ENCODE peak calls at places on chromosomes 13 and 19, in ten cellular contexts. E, S, L, O, H, U, D, G, R and P are unnamed samples.

GRCh38 chr19:27765912-27766725 is 1446.8 kb downstream of the UQCRFS1 start:
- DNase-seq in E (no peak), S (no peak), L (no peak), O (no peak), H (no peak), U (no peak), D (no peak), G (no peak), R (no peak), P (no peak)

GRCh38 chr19:34838753-34839431 is 65.9 kb upstream of the ZNF599 start:
- DNase-seq in E (no peak), S (no peak), L (no peak), O (no peak), H (no peak), U (no peak), D (peak; percentile 26), G (no peak), R (peak; percentile 55), P (no peak)

GRCh38 chr13:99265823-99266426 is 7.7 kb upstream of the GPR18 start:
- DNase-seq in E (peak; percentile 32), S (no peak), L (no peak), O (no peak), H (peak; percentile 59), U (peak; percentile 9), D (peak; percentile 72), G (peak; percentile 40), R (peak; percentile 58), P (no peak)

GRCh38 chr19:12163841-12164240 is 945 bp downstream of the ZNF136 start:
- DNase-seq in E (peak; percentile 64), S (no peak), L (no peak), O (no peak), H (peak; percentile 0), U (no peak), D (peak; percentile 27), G (no peak), R (no peak), P (no peak)

GRCh38 chr19:14450168-14450874 is 17.2 kb downstream of the PKN1 start:
- DNase-seq in E (no peak), S (no peak), L (peak; percentile 77), O (no peak), H (peak; percentile 56), U (no peak), D (peak; percentile 28), G (peak; percentile 87), R (no peak), P (no peak)

GRCh38 chr19:7648265-7649014 is 11.5 kb downstream of the STXBP2 start:
- DNase-seq in E (no peak), S (no peak), L (no peak), O (no peak), H (no peak), U (no peak), D (no peak), G (no peak), R (no peak), P (no peak)

GRCh38 chr13:94269557-94269956 is 209.9 kb downstream of the DCT start:
- DNase-seq in E (no peak), S (no peak), L (no peak), O (no peak), H (no peak), U (no peak), D (no peak), G (no peak), R (no peak), P (no peak)

GRCh38 chr19:21482863-21483276 is 22.5 kb upstream of the ZNF429 start:
- DNase-seq in E (no peak), S (no peak), L (peak; percentile 76), O (peak; percentile 38), H (no peak), U (no peak), D (peak; percentile 17), G (peak; percentile 7), R (peak; percentile 55), P (peak; percentile 54)

GRCh38 chr19:28793391-28794168 is 419.4 kb downstream of the UQCRFS1 start:
- DNase-seq in E (no peak), S (peak; percentile 0), L (no peak), O (no peak), H (no peak), U (no peak), D (no peak), G (no peak), R (peak; percentile 39), P (no peak)

GRCh38 chr13:30026093-30026492 is 175.7 kb upstream of the UBL3 start:
- DNase-seq in E (peak; percentile 58), S (no peak), L (no peak), O (no peak), H (no peak), U (no peak), D (peak; percentile 21), G (no peak), R (no peak), P (no peak)

GRCh38 chr19:11659612-11660011 is 62.3 kb downstream of the ZNF627 start:
- DNase-seq in E (peak; percentile 36), S (no peak), L (no peak), O (no peak), H (peak; percentile 7), U (no peak), D (peak; percentile 14), G (no peak), R (no peak), P (no peak)

GRCh38 chr13:94583926-94584325 is 12.0 kb downstream of the TGDS start:
- DNase-seq in E (no peak), S (no peak), L (no peak), O (no peak), H (no peak), U (no peak), D (peak; percentile 27), G (no peak), R (no peak), P (no peak)

GRCh38 chr13:32905063-32905863 is 111.0 kb upstream of the KL start:
- DNase-seq in E (no peak), S (peak; percentile 48), L (no peak), O (no peak), H (no peak), U (no peak), D (no peak), G (no peak), R (no peak), P (no peak)

GRCh38 chr19:43560687-43561086 is 14.6 kb downstream of the XRCC1 start:
- DNase-seq in E (peak; percentile 62), S (no peak), L (no peak), O (no peak), H (peak; percentile 13), U (no peak), D (no peak), G (no peak), R (no peak), P (no peak)

GRCh38 chr19:39150807-39151206 is 25.2 kb downstream of the PAK4 start:
- DNase-seq in E (no peak), S (no peak), L (no peak), O (no peak), H (no peak), U (no peak), D (no peak), G (no peak), R (no peak), P (no peak)

GRCh38 chr13:112738606-112739005 is 48.8 kb downstream of the ATP11A start:
- DNase-seq in E (no peak), S (no peak), L (no peak), O (no peak), H (no peak), U (no peak), D (no peak), G (no peak), R (no peak), P (no peak)